ENCODE peak calls at places on chromosomes 12 and 14, in eight cellular contexts. One of them, this sample, is unnamed.

GRCh38 chr12:100372846-100373245 is 16.0 kb downstream of the SLC17A8 start:
- DNase-seq in neural crest cell: no peak
- DNase-seq in stromal cell of bone marrow: no peak
- DNase-seq in RPMI8226: no peak
- DNase-seq in CD4-positive, alpha-beta memory T cell: no peak
- DNase-seq in ACHN: no peak
- DNase-seq in NCI-H1092: no peak
- DNase-seq in memory B cell: no peak
- DNase-seq in this sample: no peak

GRCh38 chr14:99754141-99755067 is 38.8 kb upstream of the EML1 start:
- DNase-seq in ACHN: peak
- DNase-seq in CD4-positive, alpha-beta memory T cell: no peak
- DNase-seq in memory B cell: no peak
- DNase-seq in neural crest cell: no peak
- DNase-seq in stromal cell of bone marrow: no peak
- DNase-seq in RPMI8226: no peak
- DNase-seq in NCI-H1092: no peak
- DNase-seq in this sample: no peak

GRCh38 chr12:132407525-132407924 is 78.1 kb upstream of the GALNT9 start:
- DNase-seq in neural crest cell: no peak
- DNase-seq in RPMI8226: no peak
- DNase-seq in memory B cell: no peak
- DNase-seq in stromal cell of bone marrow: no peak
- DNase-seq in NCI-H1092: no peak
- DNase-seq in CD4-positive, alpha-beta memory T cell: no peak
- DNase-seq in ACHN: no peak
- DNase-seq in this sample: no peak

GRCh38 chr12:57549909-57550627 is at the start of gene KIF5A:
- DNase-seq in neural crest cell: peak
- DNase-seq in RPMI8226: peak
- DNase-seq in CD4-positive, alpha-beta memory T cell: peak
- DNase-seq in memory B cell: peak
- DNase-seq in NCI-H1092: peak
- DNase-seq in ACHN: peak
- DNase-seq in stromal cell of bone marrow: no peak
- DNase-seq in this sample: no peak

GRCh38 chr14:31884776-31885379 is 192.2 kb upstream of the ARHGAP5 start:
- DNase-seq in stromal cell of bone marrow: no peak
- DNase-seq in RPMI8226: no peak
- DNase-seq in NCI-H1092: no peak
- DNase-seq in memory B cell: no peak
- DNase-seq in ACHN: peak
- DNase-seq in CD4-positive, alpha-beta memory T cell: no peak
- DNase-seq in neural crest cell: no peak
- DNase-seq in this sample: no peak

GRCh38 chr14:99793213-99794155 is at the start of gene EML1:
- DNase-seq in ACHN: peak
- DNase-seq in RPMI8226: peak
- DNase-seq in stromal cell of bone marrow: peak
- DNase-seq in memory B cell: peak
- DNase-seq in NCI-H1092: peak
- DNase-seq in neural crest cell: peak
- DNase-seq in CD4-positive, alpha-beta memory T cell: peak
- DNase-seq in this sample: peak

GRCh38 chr12:14773685-14774073 is 29.6 kb downstream of the WBP11 start:
- DNase-seq in memory B cell: no peak
- DNase-seq in stromal cell of bone marrow: no peak
- DNase-seq in neural crest cell: peak
- DNase-seq in RPMI8226: no peak
- DNase-seq in ACHN: no peak
- DNase-seq in NCI-H1092: no peak
- DNase-seq in CD4-positive, alpha-beta memory T cell: peak
- DNase-seq in this sample: no peak

GRCh38 chr12:62912644-62913043 is 22.3 kb downstream of the PPM1H start:
- DNase-seq in memory B cell: no peak
- DNase-seq in RPMI8226: no peak
- DNase-seq in CD4-positive, alpha-beta memory T cell: no peak
- DNase-seq in stromal cell of bone marrow: no peak
- DNase-seq in ACHN: no peak
- DNase-seq in NCI-H1092: no peak
- DNase-seq in neural crest cell: no peak
- DNase-seq in this sample: no peak

GRCh38 chr12:104285740-104286537 is 17.6 kb upstream of the EID3 start:
- DNase-seq in RPMI8226: peak
- DNase-seq in memory B cell: no peak
- DNase-seq in ACHN: peak
- DNase-seq in neural crest cell: no peak
- DNase-seq in NCI-H1092: peak
- DNase-seq in stromal cell of bone marrow: no peak
- DNase-seq in CD4-positive, alpha-beta memory T cell: no peak
- DNase-seq in this sample: no peak

GRCh38 chr12:83823386-83824045 is 1089.1 kb downstream of the SLC6A15 start:
- DNase-seq in RPMI8226: peak
- DNase-seq in ACHN: peak
- DNase-seq in CD4-positive, alpha-beta memory T cell: no peak
- DNase-seq in stromal cell of bone marrow: no peak
- DNase-seq in NCI-H1092: peak
- DNase-seq in memory B cell: no peak
- DNase-seq in neural crest cell: no peak
- DNase-seq in this sample: no peak

GRCh38 chr14:66359500-66359899 is 126.7 kb upstream of the CCDC196 start:
- DNase-seq in ACHN: peak
- DNase-seq in CD4-positive, alpha-beta memory T cell: no peak
- DNase-seq in memory B cell: peak
- DNase-seq in stromal cell of bone marrow: peak
- DNase-seq in NCI-H1092: peak
- DNase-seq in neural crest cell: peak
- DNase-seq in RPMI8226: peak
- DNase-seq in this sample: peak

GRCh38 chr12:42961395-42961794 is 371.8 kb upstream of the PRICKLE1 start:
- DNase-seq in neural crest cell: no peak
- DNase-seq in stromal cell of bone marrow: no peak
- DNase-seq in ACHN: peak
- DNase-seq in NCI-H1092: no peak
- DNase-seq in RPMI8226: no peak
- DNase-seq in CD4-positive, alpha-beta memory T cell: no peak
- DNase-seq in memory B cell: no peak
- DNase-seq in this sample: peak

GRCh38 chr12:14691560-14691959 is 4.8 kb downstream of the GUCY2C start:
- DNase-seq in CD4-positive, alpha-beta memory T cell: no peak
- DNase-seq in stromal cell of bone marrow: no peak
- DNase-seq in neural crest cell: no peak
- DNase-seq in ACHN: no peak
- DNase-seq in RPMI8226: peak
- DNase-seq in memory B cell: no peak
- DNase-seq in NCI-H1092: peak
- DNase-seq in this sample: no peak

GRCh38 chr14:105861985-105862465 is 335.6 kb downstream of the TMEM121 start:
- DNase-seq in RPMI8226: no peak
- DNase-seq in CD4-positive, alpha-beta memory T cell: no peak
- DNase-seq in memory B cell: peak
- DNase-seq in stromal cell of bone marrow: no peak
- DNase-seq in neural crest cell: no peak
- DNase-seq in NCI-H1092: no peak
- DNase-seq in ACHN: no peak
- DNase-seq in this sample: no peak

GRCh38 chr12:67813509-67813908 is 165.0 kb downstream of the DYRK2 start:
- DNase-seq in CD4-positive, alpha-beta memory T cell: no peak
- DNase-seq in NCI-H1092: no peak
- DNase-seq in memory B cell: no peak
- DNase-seq in RPMI8226: no peak
- DNase-seq in stromal cell of bone marrow: no peak
- DNase-seq in neural crest cell: no peak
- DNase-seq in ACHN: no peak
- DNase-seq in this sample: no peak

GRCh38 chr14:39396448-39396847 is 35.8 kb downstream of the FBXO33 start:
- DNase-seq in neural crest cell: no peak
- DNase-seq in NCI-H1092: no peak
- DNase-seq in memory B cell: no peak
- DNase-seq in RPMI8226: no peak
- DNase-seq in ACHN: no peak
- DNase-seq in CD4-positive, alpha-beta memory T cell: no peak
- DNase-seq in stromal cell of bone marrow: no peak
- DNase-seq in this sample: no peak

GRCh38 chr12:75116611-75117010 is 93.0 kb downstream of the KCNC2 start:
- DNase-seq in memory B cell: no peak
- DNase-seq in RPMI8226: no peak
- DNase-seq in neural crest cell: no peak
- DNase-seq in CD4-positive, alpha-beta memory T cell: no peak
- DNase-seq in stromal cell of bone marrow: no peak
- DNase-seq in NCI-H1092: no peak
- DNase-seq in ACHN: no peak
- DNase-seq in this sample: no peak

GRCh38 chr14:100523536-100524025 is 63.6 kb downstream of the BEGAIN start:
- DNase-seq in NCI-H1092: no peak
- DNase-seq in memory B cell: no peak
- DNase-seq in ACHN: no peak
- DNase-seq in CD4-positive, alpha-beta memory T cell: peak
- DNase-seq in stromal cell of bone marrow: no peak
- DNase-seq in neural crest cell: no peak
- DNase-seq in RPMI8226: no peak
- DNase-seq in this sample: no peak

GRCh38 chr14:101058571-101058970 is 155.0 kb upstream of the RTL1 start:
- DNase-seq in neural crest cell: no peak
- DNase-seq in ACHN: no peak
- DNase-seq in memory B cell: no peak
- DNase-seq in NCI-H1092: no peak
- DNase-seq in CD4-positive, alpha-beta memory T cell: no peak
- DNase-seq in stromal cell of bone marrow: peak
- DNase-seq in RPMI8226: no peak
- DNase-seq in this sample: no peak

GRCh38 chr14:50610465-50610864 is 50.5 kb downstream of the ATL1 start:
- DNase-seq in neural crest cell: no peak
- DNase-seq in memory B cell: no peak
- DNase-seq in RPMI8226: no peak
- DNase-seq in stromal cell of bone marrow: no peak
- DNase-seq in ACHN: no peak
- DNase-seq in NCI-H1092: no peak
- DNase-seq in CD4-positive, alpha-beta memory T cell: no peak
- DNase-seq in this sample: no peak

This sample was measured in skeletal muscle cell.